ENCODE peak calls at places on chromosome 21, in six cellular contexts. X, D, T, E, Y and S are unnamed samples. For H3K4me1, the result is how much of the 10 kb centered on the place peaks cover.

GRCh38 chr21:40166291-40166843 is 299.1 kb downstream of the PCP4 start:
- DNase-seq in D (no peak), T (no peak), X (no peak), E (no peak), Y (no peak), S (no peak)

GRCh38 chr21:26918318-26919065 is 48.4 kb downstream of the ADAMTS5 start:
- DNase-seq in D (no peak), T (no peak), Y (no peak), E (peak), X (no peak), S (no peak)

GRCh38 chr21:40620386-40621145 is 226.4 kb downstream of the DSCAM start:
- DNase-seq in Y (no peak), X (no peak), T (no peak), D (no peak), E (no peak), S (no peak)

GRCh38 chr21:25997788-25998611 is 172.6 kb downstream of the APP start:
- DNase-seq in E (no peak), X (no peak), D (no peak), Y (no peak), T (no peak), S (peak)

GRCh38 chr21:32312321-32312720 is 13.7 kb downstream of the MRAP start:
- DNase-seq in D (no peak), X (no peak), E (no peak), T (peak), Y (no peak), S (no peak)

GRCh38 chr21:16633851-16634521 is 878.9 kb upstream of the CXADR start:
- DNase-seq in Y (no peak), E (no peak), X (no peak), D (no peak), T (no peak), S (peak)

GRCh38 chr21:25370311-25370744 is 237.0 kb downstream of the MRPL39 start:
- DNase-seq in D (no peak), Y (no peak), X (no peak), E (peak), T (no peak), S (peak)

GRCh38 chr21:16213518-16213917 is 483.7 kb downstream of the USP25 start:
- DNase-seq in E (no peak), T (no peak), D (no peak), Y (no peak), X (no peak), S (no peak)

GRCh38 chr21:34367320-34367935 is 3.6 kb downstream of the KCNE2 start:
- DNase-seq in Y (peak), D (no peak), T (no peak), E (peak), X (peak), S (peak)

GRCh38 chr21:26443867-26444266 is 129.2 kb downstream of the CYYR1 start:
- DNase-seq in X (no peak), E (no peak), Y (no peak), D (no peak), T (no peak), S (no peak)

GRCh38 chr21:26457817-26458216 is 115.3 kb downstream of the CYYR1 start:
- DNase-seq in T (no peak), E (no peak), Y (no peak), X (no peak), D (no peak), S (no peak)

GRCh38 chr21:19011448-19011847 is 607.9 kb upstream of the TMPRSS15 start:
- DNase-seq in E (no peak), T (no peak), D (no peak), Y (no peak), X (no peak), S (no peak)

GRCh38 chr21:29017639-29018237 is 1.4 kb downstream of the RWDD2B start:
- DNase-seq in X (no peak), E (no peak), T (no peak), Y (no peak), D (no peak), S (no peak)

GRCh38 chr21:27233514-27233913 is 266.6 kb upstream of the ADAMTS5 start:
- DNase-seq in D (no peak), T (no peak), E (no peak), Y (no peak), X (no peak), S (no peak)

GRCh38 chr21:21111309-21111920 is 113.2 kb downstream of the NCAM2 start:
- DNase-seq in D (no peak), Y (no peak), X (no peak), E (no peak), T (no peak), S (peak)

GRCh38 chr21:38181101-38181500 is 75.7 kb upstream of the KCNJ15 start:
- DNase-seq in E (no peak), X (no peak), D (no peak), Y (no peak), T (no peak), S (no peak)

GRCh38 chr21:25459993-25460392 is 147.3 kb downstream of the MRPL39 start:
- DNase-seq in Y (no peak), E (no peak), T (no peak), X (no peak), D (no peak), S (no peak)

GRCh38 chr21:17585875-17586450 is 26.7 kb downstream of the BTG3 start:
- DNase-seq in X (no peak), Y (peak), D (no peak), E (peak), T (no peak), S (peak)

GRCh38 chr21:34890724-34891609 is 158.1 kb downstream of the RUNX1 start:
- DNase-seq in D (no peak), T (no peak), X (peak), E (peak), Y (peak), S (no peak)

GRCh38 chr21:45822429-45823099 is 159.0 kb upstream of the COL6A1 start:
- DNase-seq in T (no peak), X (peak), D (no peak), E (no peak), Y (no peak), S (no peak)

GRCh38 chr21:35208810-35209517 is 159.9 kb upstream of the RUNX1 start:
- DNase-seq in D (no peak), Y (no peak), X (no peak), T (no peak), E (peak), S (no peak)

GRCh38 chr21:20463362-20463761 is 534.8 kb upstream of the NCAM2 start:
- DNase-seq in Y (no peak), E (no peak), T (no peak), D (no peak), X (no peak), S (no peak)

GRCh38 chr21:33817663-33818433 is 97.8 kb downstream of the ATP5PO start:
- DNase-seq in E (peak), X (no peak), D (no peak), Y (no peak), T (no peak), S (peak)

GRCh38 chr21:25561668-25562641 is 45.3 kb downstream of the MRPL39 start:
- DNase-seq in D (peak), T (peak), Y (peak), E (peak), X (peak), S (no peak)

GRCh38 chr21:31798842-31799691 is 67.1 kb upstream of the SCAF4 start:
- DNase-seq in D (no peak), Y (no peak), X (no peak), E (no peak), T (no peak), S (no peak)

DNA sequence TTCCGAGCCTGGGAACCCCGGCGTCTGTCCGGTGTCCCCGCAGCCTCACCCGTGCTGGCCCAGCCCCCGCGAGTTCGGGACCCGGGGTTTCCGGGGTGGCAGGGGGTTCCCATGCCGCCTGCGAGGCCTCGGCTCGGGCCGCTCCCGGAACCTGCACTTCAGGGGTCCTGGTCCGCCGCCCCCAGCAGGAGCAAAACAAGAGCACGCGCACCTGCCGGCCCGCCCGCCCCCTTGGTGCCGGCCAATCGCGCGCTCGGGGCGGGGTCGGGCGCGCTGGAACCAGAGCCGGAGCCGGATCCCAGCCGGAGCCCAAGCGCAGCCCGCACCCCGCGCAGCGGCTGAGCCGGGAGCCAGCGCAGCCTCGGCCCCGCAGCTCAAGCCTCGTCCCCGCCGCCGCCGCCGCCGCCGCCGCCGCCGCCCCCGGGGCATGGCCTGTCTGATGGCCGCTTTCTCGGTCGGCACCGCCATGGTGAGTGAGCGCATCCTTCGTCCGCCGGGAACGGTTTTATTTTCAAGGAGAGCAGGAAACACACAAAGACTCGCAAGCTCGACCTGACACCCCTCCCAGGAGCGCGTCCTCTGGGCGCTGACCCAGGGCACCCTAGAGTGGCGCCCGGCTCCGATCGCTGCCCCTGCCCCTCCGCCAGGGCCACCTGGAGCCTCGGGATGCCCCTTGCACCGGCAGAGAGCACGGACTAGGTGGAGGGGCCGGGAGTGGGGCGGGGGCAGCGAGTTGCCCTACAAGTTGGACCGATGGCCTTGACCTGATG is at the start of gene ABCG1:
- DNase-seq in Y (peak), D (peak), T (peak), E (no peak), X (peak), S (no peak)
- H3K4me3 ChIP-seq in Y (peak), D (peak), T (peak), E (peak), X (peak), S (no peak)

DNA sequence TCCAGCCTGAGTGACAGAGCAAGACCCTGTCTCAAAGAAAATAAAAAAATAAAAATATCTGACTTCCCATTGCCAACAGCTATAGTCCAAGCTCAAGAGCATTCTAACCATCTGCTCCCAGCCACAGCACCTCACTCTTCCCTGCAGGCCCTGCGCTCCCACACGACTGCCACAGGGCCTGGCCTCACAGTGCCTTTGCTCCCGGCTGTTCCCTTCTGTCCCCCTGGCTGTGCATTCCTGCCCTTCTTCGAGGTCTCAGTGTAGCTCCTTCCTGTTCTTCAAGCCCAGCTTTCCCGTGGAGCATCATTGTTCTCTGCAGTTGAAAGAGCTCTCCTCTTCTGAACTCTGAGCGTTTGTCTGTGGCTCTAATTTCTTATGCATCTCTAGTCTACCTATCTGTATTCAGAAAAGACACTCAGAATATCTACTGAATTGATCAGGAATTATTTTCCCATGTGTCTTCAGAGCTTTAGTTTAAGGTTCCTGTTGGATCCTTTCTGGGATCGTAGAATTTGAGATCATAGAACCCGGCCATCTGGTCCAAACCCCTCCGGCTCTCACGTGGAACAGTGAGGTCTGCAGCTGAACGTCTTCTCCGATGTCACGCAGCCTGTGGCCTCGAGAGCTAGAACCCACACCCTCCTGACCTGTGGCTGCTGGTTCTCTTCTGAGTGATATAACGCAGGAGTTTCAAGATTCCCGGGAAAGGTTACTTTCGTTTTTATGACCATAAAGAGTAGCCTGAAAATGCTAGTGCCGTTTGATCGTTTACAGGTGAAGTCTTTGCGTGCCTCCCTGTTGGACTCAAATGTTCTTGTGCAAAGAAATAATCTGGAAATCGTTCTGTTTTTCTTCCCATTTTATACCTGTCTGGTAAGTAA is 54.4 kb downstream of the DOP1B start:
- DNase-seq in X (no peak), D (no peak), E (no peak), Y (no peak), T (no peak), S (peak)
- H3K4me1 ChIP-seq in X (under half), D (under half), E (half or more), Y (under half), T (under half), S (under half)

GRCh38 chr21:44644878-44645277 is 1.3 kb upstream of the KRTAP10-11 start:
- DNase-seq in X (no peak), E (no peak), T (no peak), D (no peak), Y (no peak), S (no peak)
- H3K4me3 ChIP-seq in X (no peak), E (no peak), T (no peak), D (no peak), Y (no peak), S (no peak)

GRCh38 chr21:15004721-15005370 is 60.0 kb downstream of the NRIP1 start:
- DNase-seq in X (no peak), D (no peak), E (no peak), T (no peak), Y (no peak), S (no peak)
- H3K4me1 ChIP-seq in X (half or more), D (under half), E (under half), T (under half), Y (under half), S (under half)